ENCODE peak calls at places on chromosomes 3 and 15, in five cellular contexts. One of them, this sample, is unnamed.

GRCh38 chr3:56970401-56971002 is 90.0 kb upstream of the SPATA12 start:
- DNase-seq in stimulated activated CD4-positive, alpha-beta T cell treated with anti-CD3 and anti-CD28 coated beads, TNF-alpha, amount 100 ng/mL, for 1 hour: no peak
- DNase-seq in foreskin fibroblast: no peak
- DNase-seq in sciatic nerve: no peak
- DNase-seq in activated T-helper 1 cell treated with anti-CD3 and anti-CD28 coated beads, Interleukin-2, amount 50 U/mL, for 16 hours: no peak
- DNase-seq in this sample: no peak

GRCh38 chr3:89300976-89301375 is 193.6 kb downstream of the EPHA3 start:
- DNase-seq in activated T-helper 1 cell treated with anti-CD3 and anti-CD28 coated beads, Interleukin-2, amount 50 U/mL, for 16 hours: no peak
- DNase-seq in stimulated activated CD4-positive, alpha-beta T cell treated with anti-CD3 and anti-CD28 coated beads, TNF-alpha, amount 100 ng/mL, for 1 hour: no peak
- DNase-seq in sciatic nerve: no peak
- DNase-seq in foreskin fibroblast: no peak
- DNase-seq in this sample: no peak

GRCh38 chr15:97196066-97197027 is 764.2 kb upstream of the ARRDC4 start:
- DNase-seq in sciatic nerve: no peak
- DNase-seq in activated T-helper 1 cell treated with anti-CD3 and anti-CD28 coated beads, Interleukin-2, amount 50 U/mL, for 16 hours: no peak
- DNase-seq in foreskin fibroblast: no peak
- DNase-seq in stimulated activated CD4-positive, alpha-beta T cell treated with anti-CD3 and anti-CD28 coated beads, TNF-alpha, amount 100 ng/mL, for 1 hour: no peak
- DNase-seq in this sample: no peak

GRCh38 chr15:36658321-36658720 is 78.9 kb downstream of the CDIN1 start:
- DNase-seq in stimulated activated CD4-positive, alpha-beta T cell treated with anti-CD3 and anti-CD28 coated beads, TNF-alpha, amount 100 ng/mL, for 1 hour: no peak
- DNase-seq in activated T-helper 1 cell treated with anti-CD3 and anti-CD28 coated beads, Interleukin-2, amount 50 U/mL, for 16 hours: no peak
- DNase-seq in sciatic nerve: no peak
- DNase-seq in foreskin fibroblast: peak
- DNase-seq in this sample: peak

GRCh38 chr3:37058117-37058516 is 64.8 kb downstream of the MLH1 start:
- DNase-seq in activated T-helper 1 cell treated with anti-CD3 and anti-CD28 coated beads, Interleukin-2, amount 50 U/mL, for 16 hours: no peak
- DNase-seq in sciatic nerve: no peak
- DNase-seq in stimulated activated CD4-positive, alpha-beta T cell treated with anti-CD3 and anti-CD28 coated beads, TNF-alpha, amount 100 ng/mL, for 1 hour: no peak
- DNase-seq in foreskin fibroblast: no peak
- DNase-seq in this sample: no peak

GRCh38 chr3:111729087-111729846 is 129.8 kb upstream of the PHLDB2 start:
- DNase-seq in stimulated activated CD4-positive, alpha-beta T cell treated with anti-CD3 and anti-CD28 coated beads, TNF-alpha, amount 100 ng/mL, for 1 hour: no peak
- DNase-seq in sciatic nerve: peak
- DNase-seq in foreskin fibroblast: peak
- DNase-seq in activated T-helper 1 cell treated with anti-CD3 and anti-CD28 coated beads, Interleukin-2, amount 50 U/mL, for 16 hours: no peak
- DNase-seq in this sample: peak

GRCh38 chr3:104297617-104298016 is 1069.1 kb upstream of the ALCAM start:
- DNase-seq in sciatic nerve: no peak
- DNase-seq in foreskin fibroblast: no peak
- DNase-seq in activated T-helper 1 cell treated with anti-CD3 and anti-CD28 coated beads, Interleukin-2, amount 50 U/mL, for 16 hours: no peak
- DNase-seq in stimulated activated CD4-positive, alpha-beta T cell treated with anti-CD3 and anti-CD28 coated beads, TNF-alpha, amount 100 ng/mL, for 1 hour: no peak
- DNase-seq in this sample: no peak

GRCh38 chr3:54134155-54134554 is 11.8 kb downstream of the CACNA2D3 start:
- DNase-seq in foreskin fibroblast: no peak
- DNase-seq in sciatic nerve: no peak
- DNase-seq in activated T-helper 1 cell treated with anti-CD3 and anti-CD28 coated beads, Interleukin-2, amount 50 U/mL, for 16 hours: no peak
- DNase-seq in stimulated activated CD4-positive, alpha-beta T cell treated with anti-CD3 and anti-CD28 coated beads, TNF-alpha, amount 100 ng/mL, for 1 hour: no peak
- DNase-seq in this sample: no peak

GRCh38 chr3:85148056-85148455 is 189.3 kb downstream of the CADM2 start:
- DNase-seq in foreskin fibroblast: no peak
- DNase-seq in sciatic nerve: no peak
- DNase-seq in activated T-helper 1 cell treated with anti-CD3 and anti-CD28 coated beads, Interleukin-2, amount 50 U/mL, for 16 hours: no peak
- DNase-seq in stimulated activated CD4-positive, alpha-beta T cell treated with anti-CD3 and anti-CD28 coated beads, TNF-alpha, amount 100 ng/mL, for 1 hour: no peak
- DNase-seq in this sample: no peak

GRCh38 chr3:58572634-58573230 is 4.5 kb downstream of the FAM107A start:
- DNase-seq in sciatic nerve: no peak
- DNase-seq in stimulated activated CD4-positive, alpha-beta T cell treated with anti-CD3 and anti-CD28 coated beads, TNF-alpha, amount 100 ng/mL, for 1 hour: no peak
- DNase-seq in activated T-helper 1 cell treated with anti-CD3 and anti-CD28 coated beads, Interleukin-2, amount 50 U/mL, for 16 hours: no peak
- DNase-seq in foreskin fibroblast: no peak
- DNase-seq in this sample: no peak

GRCh38 chr3:79297242-79297641 is 470.6 kb downstream of the ROBO1 start:
- DNase-seq in stimulated activated CD4-positive, alpha-beta T cell treated with anti-CD3 and anti-CD28 coated beads, TNF-alpha, amount 100 ng/mL, for 1 hour: no peak
- DNase-seq in sciatic nerve: no peak
- DNase-seq in foreskin fibroblast: peak
- DNase-seq in activated T-helper 1 cell treated with anti-CD3 and anti-CD28 coated beads, Interleukin-2, amount 50 U/mL, for 16 hours: no peak
- DNase-seq in this sample: peak

GRCh38 chr15:59699810-59700431 is 10.8 kb upstream of the BNIP2 start:
- DNase-seq in sciatic nerve: no peak
- DNase-seq in stimulated activated CD4-positive, alpha-beta T cell treated with anti-CD3 and anti-CD28 coated beads, TNF-alpha, amount 100 ng/mL, for 1 hour: no peak
- DNase-seq in activated T-helper 1 cell treated with anti-CD3 and anti-CD28 coated beads, Interleukin-2, amount 50 U/mL, for 16 hours: no peak
- DNase-seq in foreskin fibroblast: no peak
- DNase-seq in this sample: no peak

GRCh38 chr3:42764561-42765295 is 8.3 kb downstream of the CCDC13 start:
- DNase-seq in activated T-helper 1 cell treated with anti-CD3 and anti-CD28 coated beads, Interleukin-2, amount 50 U/mL, for 16 hours: no peak
- DNase-seq in stimulated activated CD4-positive, alpha-beta T cell treated with anti-CD3 and anti-CD28 coated beads, TNF-alpha, amount 100 ng/mL, for 1 hour: no peak
- DNase-seq in foreskin fibroblast: no peak
- DNase-seq in sciatic nerve: no peak
- DNase-seq in this sample: no peak

This sample was measured in GM04504.